ENCODE peak calls at places on chromosomes 6 and 20, in seven cellular contexts. H is left ventricle myocardium inferior, Z is endothelial cell, L is heart right ventricle, I is endodermal cell, P is PC-3, A is ovary. K is an unnamed sample.

GRCh38 chr6:160178271-160178670 is 56.7 kb downstream of the SLC22A1 start:
- DNase-seq in H (no peak), Z (no peak), L (no peak), I (no peak), P (no peak), A (no peak), K (no peak)

GRCh38 chr6:27562027-27562410 is 89.1 kb upstream of the ZNF184 start:
- DNase-seq in H (no peak), Z (no peak), L (no peak), I (no peak), P (no peak), A (no peak), K (no peak)

GRCh38 chr6:50661636-50662035 is 51.7 kb upstream of the TFAP2D start:
- DNase-seq in H (no peak), Z (no peak), L (no peak), I (no peak), P (peak), A (no peak), K (no peak)

GRCh38 chr6:122726649-122727048 is 52.9 kb upstream of the FABP7 start:
- DNase-seq in H (no peak), Z (peak), L (no peak), I (peak), P (peak), A (no peak), K (no peak)

GRCh38 chr20:20448891-20449290 is 81.0 kb downstream of the INSM1 start:
- DNase-seq in H (no peak), Z (no peak), L (no peak), I (no peak), P (no peak), A (no peak), K (no peak)

GRCh38 chr20:24604966-24605365 is 135.5 kb downstream of the SYNDIG1 start:
- DNase-seq in H (no peak), Z (no peak), L (no peak), I (no peak), P (no peak), A (no peak), K (no peak)

GRCh38 chr6:43680583-43681120 is 6.9 kb downstream of the MRPS18A start:
- DNase-seq in H (no peak), Z (no peak), L (no peak), I (no peak), P (no peak), A (no peak), K (no peak)

GRCh38 chr20:41563087-41563486 is 55.1 kb downstream of the CHD6 start:
- DNase-seq in H (no peak), Z (no peak), L (no peak), I (no peak), P (no peak), A (no peak), K (no peak)

GRCh38 chr6:139240161-139241010 is 51.4 kb downstream of the TXLNB start:
- DNase-seq in H (no peak), Z (no peak), L (no peak), I (no peak), P (peak), A (no peak), K (no peak)

GRCh38 chr6:25872804-25873203 is 1.2 kb downstream of the SLC17A3 start:
- DNase-seq in H (no peak), Z (no peak), L (no peak), I (no peak), P (no peak), A (no peak), K (no peak)

GRCh38 chr6:155310596-155310995 is 3.7 kb downstream of the TFB1M start:
- DNase-seq in H (no peak), Z (no peak), L (no peak), I (no peak), P (peak), A (no peak), K (no peak)

GRCh38 chr6:134000443-134000842 is 47.4 kb downstream of the TBPL1 start:
- DNase-seq in H (no peak), Z (no peak), L (no peak), I (no peak), P (peak), A (no peak), K (no peak)

GRCh38 chr20:51554538-51555165 is 12.1 kb upstream of the NFATC2 start:
- DNase-seq in H (no peak), Z (no peak), L (no peak), I (no peak), P (peak), A (no peak), K (no peak)

GRCh38 chr6:142408409-142408808 is 106.6 kb downstream of the ADGRG6 start:
- DNase-seq in H (no peak), Z (no peak), L (no peak), I (no peak), P (no peak), A (no peak), K (no peak)
- TF ChIP-seq CTCF in H (no peak), Z (peak), L (no peak), I (peak), P (peak), A (no peak), K (no peak)

GRCh38 chr6:47106216-47106615 is 64.1 kb upstream of the ADGRF1 start:
- DNase-seq in H (no peak), Z (no peak), L (no peak), I (no peak), P (no peak), A (no peak), K (no peak)

GRCh38 chr6:47102331-47102730 is 60.2 kb upstream of the ADGRF1 start:
- DNase-seq in H (no peak), Z (no peak), L (no peak), I (no peak), P (no peak), A (no peak), K (no peak)

GRCh38 chr6:47106721-47107197 is 64.6 kb upstream of the ADGRF1 start:
- DNase-seq in H (no peak), Z (no peak), L (no peak), I (peak), P (peak), A (no peak), K (no peak)

GRCh38 chr6:47103931-47104330 is 61.8 kb upstream of the ADGRF1 start:
- DNase-seq in H (no peak), Z (no peak), L (no peak), I (no peak), P (peak), A (no peak), K (no peak)

DNA sequence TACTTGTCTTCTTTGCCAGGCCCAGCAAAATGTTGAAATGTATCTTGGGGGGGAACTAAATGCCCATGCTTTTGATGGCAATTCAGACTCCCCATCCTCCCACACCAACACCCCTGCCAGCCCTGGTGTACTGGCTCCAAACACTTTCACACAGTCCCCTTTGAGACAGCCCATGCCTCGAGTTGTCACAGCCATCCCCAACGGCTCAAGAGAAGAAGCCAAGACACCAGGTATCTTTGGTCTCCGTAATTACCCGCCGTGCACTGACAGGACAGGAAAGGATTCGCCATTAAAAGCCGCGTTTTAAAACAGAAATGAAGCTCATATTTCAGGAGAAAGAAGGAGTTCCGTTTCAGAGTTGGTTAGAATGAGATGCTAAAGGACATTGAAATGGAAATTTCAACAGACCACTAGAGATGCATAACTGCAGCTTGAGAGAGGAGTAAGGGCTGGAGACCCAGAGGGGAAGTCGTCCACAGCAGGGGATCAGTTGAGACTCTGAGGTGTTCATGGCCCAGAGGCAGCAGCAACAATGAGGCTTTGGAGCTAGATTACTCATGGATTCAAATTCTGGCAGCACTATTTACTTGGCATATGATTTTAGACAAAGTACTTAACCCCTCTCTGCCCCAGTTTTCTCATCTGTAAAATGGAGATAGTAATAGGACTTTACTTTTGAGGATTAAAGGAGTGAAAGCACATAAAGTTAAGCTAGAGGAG is 63.5 kb upstream of the ADGRF1 start:
- DNase-seq in H (no peak), Z (no peak), L (no peak), I (peak), P (no peak), A (no peak), K (no peak)
- TF ChIP-seq CTCF in H (no peak), Z (no peak), L (no peak), I (no peak), P (no peak), A (no peak), K (no peak)

DNA sequence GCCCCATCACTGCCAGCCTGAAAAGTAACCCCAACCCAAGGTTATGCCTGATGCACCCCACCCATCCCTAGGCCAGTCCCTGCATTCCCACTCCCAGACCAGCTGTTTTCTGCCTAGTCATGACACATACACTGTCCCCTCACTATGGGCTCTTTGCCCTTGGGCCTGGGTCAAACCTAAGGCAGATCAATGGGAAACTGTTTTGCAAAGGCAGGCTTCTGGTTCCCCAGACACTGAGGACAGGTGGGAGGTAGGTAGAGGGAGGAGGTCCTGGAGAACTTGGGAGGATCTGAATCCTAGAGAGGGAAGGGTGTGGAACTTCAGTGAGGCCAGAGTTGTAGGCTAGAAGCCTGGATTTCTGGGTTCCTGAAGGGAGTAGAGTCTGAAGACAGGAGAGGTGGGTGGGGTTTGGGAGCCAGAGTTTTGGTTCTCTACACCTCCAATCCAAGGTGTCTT is 2.1 kb downstream of the CLIC1 start:
- DNase-seq in H (no peak), Z (no peak), L (no peak), I (no peak), P (no peak), A (no peak), K (no peak)
- TF ChIP-seq CTCF in H (no peak), Z (no peak), L (no peak), I (no peak), P (no peak), A (no peak), K (no peak)

DNA sequence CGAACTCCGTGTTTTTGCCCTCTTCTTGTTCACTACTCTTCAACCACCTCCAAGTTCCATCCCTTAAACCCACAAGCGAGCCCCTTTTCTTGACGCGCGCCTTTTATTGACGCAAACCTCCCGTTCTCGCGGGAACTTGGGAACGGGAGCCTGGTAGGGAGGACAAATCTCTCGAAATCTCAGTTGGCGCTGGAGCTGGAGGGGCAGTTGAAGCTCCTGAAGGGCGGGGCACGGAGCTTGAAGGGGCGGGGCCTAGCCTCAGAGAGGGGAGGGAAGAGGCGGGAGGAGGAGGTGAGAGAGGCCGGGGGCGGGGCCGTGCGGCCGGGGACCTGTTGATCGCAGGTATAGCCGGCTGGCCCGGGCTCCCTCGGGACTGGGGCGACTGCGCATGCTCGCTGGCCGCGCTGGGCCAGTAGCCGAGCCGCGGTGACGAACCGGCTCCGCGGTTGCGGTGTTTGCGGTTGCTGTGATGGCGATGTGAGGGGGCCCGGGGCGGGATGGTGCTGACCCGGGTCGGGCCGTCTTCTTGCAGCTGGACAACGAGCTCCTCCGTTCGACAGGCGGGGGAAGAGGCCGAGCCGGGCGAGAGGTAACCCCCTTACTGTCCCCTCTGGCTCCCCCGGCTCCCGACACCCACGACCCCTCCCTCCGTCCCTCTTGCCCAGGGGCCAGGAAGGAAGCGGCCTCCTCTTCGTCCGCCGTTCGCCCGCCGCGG is at the start of gene FAM135A:
- DNase-seq in H (peak), Z (peak), L (peak), I (peak), P (peak), A (peak), K (peak)
- TF ChIP-seq CTCF in H (no peak), Z (no peak), L (no peak), I (no peak), P (no peak), A (no peak), K (no peak)

DNA sequence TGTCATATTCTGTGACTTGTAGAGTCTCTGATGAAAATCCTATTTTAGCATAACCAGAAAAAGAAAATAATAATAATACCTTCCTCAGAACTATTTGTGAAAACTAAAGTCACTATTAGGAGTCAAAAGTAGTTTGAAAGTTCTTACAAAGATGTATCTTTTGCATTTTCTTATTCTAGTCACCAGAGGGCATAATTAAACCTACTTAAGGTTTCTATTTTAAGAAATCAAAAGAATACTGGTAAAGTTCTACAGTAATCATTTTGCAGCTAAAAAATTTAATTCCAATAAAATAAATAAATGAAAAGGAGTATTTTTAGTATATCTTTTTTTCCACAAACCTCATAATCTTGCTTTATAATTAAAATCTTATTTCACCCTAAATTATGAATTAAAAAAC is 28.0 kb upstream of the MCM9 start:
- DNase-seq in H (no peak), Z (no peak), L (no peak), I (no peak), P (peak), A (no peak), K (no peak)
- TF ChIP-seq CTCF in H (peak), Z (no peak), L (peak), I (peak), P (peak), A (no peak), K (no peak)

GRCh38 chr6:55621244-55621643 is 42.3 kb upstream of the HMGCLL1 start:
- DNase-seq in H (no peak), Z (no peak), L (no peak), I (no peak), P (no peak), A (no peak), K (no peak)

GRCh38 chr6:55621993-55622392 is 43.0 kb upstream of the HMGCLL1 start:
- DNase-seq in H (no peak), Z (no peak), L (no peak), I (no peak), P (no peak), A (no peak), K (no peak)

DNA sequence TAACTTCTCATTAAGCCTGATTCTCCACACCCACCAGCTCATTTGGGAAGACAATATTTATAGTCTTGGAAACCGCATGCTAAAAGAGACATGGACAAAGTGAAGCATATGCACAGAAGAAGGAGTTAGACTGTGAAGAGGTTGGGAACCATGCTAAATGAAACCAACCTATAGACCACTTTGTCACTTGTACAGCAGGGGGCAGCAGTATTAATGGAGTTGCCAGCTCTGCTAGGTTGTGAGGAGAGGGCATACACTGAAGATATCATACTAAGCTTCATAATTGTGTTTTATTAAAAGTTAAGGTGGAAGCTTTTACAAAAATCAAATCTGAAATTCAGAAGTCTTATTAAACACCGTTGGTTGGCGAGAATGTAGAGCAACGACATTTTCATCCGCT is 38.3 kb upstream of the HMGCLL1 start:
- DNase-seq in H (no peak), Z (peak), L (no peak), I (peak), P (peak), A (no peak), K (no peak)
- TF ChIP-seq CTCF in H (peak), Z (peak), L (peak), I (peak), P (peak), A (no peak), K (no peak)

GRCh38 chr6:10847684-10848083 is 9.3 kb upstream of the MAK start:
- DNase-seq in H (no peak), Z (no peak), L (no peak), I (no peak), P (peak), A (no peak), K (no peak)
- TF ChIP-seq CTCF in H (peak), Z (peak), L (peak), I (peak), P (peak), A (no peak), K (no peak)

DNA sequence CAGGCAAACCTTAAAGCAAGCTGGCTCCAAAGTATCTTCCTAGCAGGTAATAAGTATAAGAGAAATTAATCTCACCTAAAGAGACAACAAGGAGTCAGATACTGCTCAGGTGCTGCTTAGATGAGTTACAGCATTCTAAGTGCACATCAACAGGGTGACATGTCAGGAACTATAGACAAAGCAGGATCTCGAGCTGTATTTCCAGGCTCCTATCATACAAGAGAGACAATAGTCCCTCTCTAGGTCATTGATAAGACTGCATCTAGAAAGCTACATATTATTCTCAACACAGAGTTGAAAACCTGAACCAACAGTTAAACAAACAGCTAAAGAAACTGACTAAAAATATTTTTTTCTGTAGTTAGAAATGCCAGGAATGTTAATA is 3.9 kb downstream of the PTPRK start:
- DNase-seq in H (no peak), Z (no peak), L (no peak), I (no peak), P (peak), A (no peak), K (no peak)
- TF ChIP-seq CTCF in H (peak), Z (peak), L (peak), I (peak), P (peak), A (no peak), K (no peak)

GRCh38 chr6:99789767-99790166 is 183.1 kb downstream of the PRDM13 start:
- DNase-seq in H (no peak), Z (no peak), L (no peak), I (no peak), P (no peak), A (no peak), K (no peak)

GRCh38 chr6:99790679-99791078 is 184.0 kb downstream of the PRDM13 start:
- DNase-seq in H (no peak), Z (no peak), L (no peak), I (no peak), P (peak), A (no peak), K (no peak)
- TF ChIP-seq CTCF in H (peak), Z (peak), L (no peak), I (peak), P (peak), A (no peak), K (no peak)